ENCODE peak calls at places on chromosomes 6 and 20, in eight cellular contexts. C is cardiac muscle cell, G is dorsolateral prefrontal cortex, Z is IMR-90, Q is mammary epithelial cell, I is heart left ventricle, A is sigmoid colon, N is spleen. E is an unnamed sample.
A peak's percentile ranks its signal among the peaks of the same experiment; 100 is the strongest.

GRCh38 chr6:125790403-125791150 is at the start of gene NCOA7:
- DNase-seq in C (peak; percentile 83), G (peak; percentile 85), Z (peak; percentile 67), Q (peak; percentile 76), I (peak; percentile 90), A (peak; percentile 91), N (peak; percentile 97), E (peak; percentile 62)

GRCh38 chr20:48682529-48683385 is 145.0 kb downstream of the PREX1 start:
- DNase-seq in C (peak; percentile 98), G (peak; percentile 81), Z (peak; percentile 92), Q (peak; percentile 32), I (peak; percentile 89), A (peak; percentile 89), N (peak; percentile 76), E (peak; percentile 99)

GRCh38 chr20:12808006-12808567 is 200.7 kb upstream of the SPTLC3 start:
- DNase-seq in C (no peak), G (no peak), Z (no peak), Q (no peak), I (no peak), A (no peak), N (no peak), E (no peak)

GRCh38 chr20:41055679-41056078 is 27.1 kb downstream of the TOP1 start:
- DNase-seq in C (no peak), G (no peak), Z (peak; percentile 49), Q (no peak), I (no peak), A (no peak), N (no peak), E (peak; percentile 64)

GRCh38 chr6:116447496-116448011 is 13.6 kb upstream of the CALHM6 start:
- DNase-seq in C (no peak), G (no peak), Z (peak; percentile 99), Q (peak; percentile 91), I (no peak), A (no peak), N (no peak), E (peak; percentile 97)

GRCh38 chr6:139846538-139847321 is 472.3 kb upstream of the CITED2 start:
- DNase-seq in C (peak; percentile 17), G (no peak), Z (no peak), Q (no peak), I (peak; percentile 26), A (no peak), N (no peak), E (no peak)

GRCh38 chr6:57317060-57317943 is at the start of gene PRIM2:
- DNase-seq in C (peak; percentile 90), G (peak; percentile 90), Z (peak; percentile 76), Q (peak; percentile 80), I (peak; percentile 85), A (peak; percentile 94), N (peak; percentile 93), E (peak; percentile 86)

GRCh38 chr6:113873043-113873667 is 16.0 kb downstream of the MARCKS start:
- DNase-seq in C (no peak), G (peak; percentile 34), Z (no peak), Q (no peak), I (peak; percentile 33), A (peak; percentile 73), N (peak; percentile 86), E (no peak)

GRCh38 chr20:59937150-59937549 is 3.0 kb downstream of the PPP1R3D start:
- DNase-seq in C (no peak), G (no peak), Z (no peak), Q (no peak), I (no peak), A (no peak), N (no peak), E (no peak)

GRCh38 chr20:44521484-44522481 is at the start of gene SERINC3:
- DNase-seq in C (peak; percentile 95), G (peak; percentile 95), Z (peak; percentile 96), Q (peak; percentile 96), I (peak; percentile 95), A (peak; percentile 99), N (peak; percentile 99), E (peak; percentile 96)

GRCh38 chr6:55009114-55009513 is 162.5 kb downstream of the FAM83B start:
- DNase-seq in C (no peak), G (no peak), Z (no peak), Q (no peak), I (no peak), A (no peak), N (no peak), E (no peak)

GRCh38 chr6:133108377-133108776 is 132.8 kb upstream of the EYA4 start:
- DNase-seq in C (no peak), G (no peak), Z (no peak), Q (no peak), I (no peak), A (no peak), N (no peak), E (peak; percentile 6)

DNA sequence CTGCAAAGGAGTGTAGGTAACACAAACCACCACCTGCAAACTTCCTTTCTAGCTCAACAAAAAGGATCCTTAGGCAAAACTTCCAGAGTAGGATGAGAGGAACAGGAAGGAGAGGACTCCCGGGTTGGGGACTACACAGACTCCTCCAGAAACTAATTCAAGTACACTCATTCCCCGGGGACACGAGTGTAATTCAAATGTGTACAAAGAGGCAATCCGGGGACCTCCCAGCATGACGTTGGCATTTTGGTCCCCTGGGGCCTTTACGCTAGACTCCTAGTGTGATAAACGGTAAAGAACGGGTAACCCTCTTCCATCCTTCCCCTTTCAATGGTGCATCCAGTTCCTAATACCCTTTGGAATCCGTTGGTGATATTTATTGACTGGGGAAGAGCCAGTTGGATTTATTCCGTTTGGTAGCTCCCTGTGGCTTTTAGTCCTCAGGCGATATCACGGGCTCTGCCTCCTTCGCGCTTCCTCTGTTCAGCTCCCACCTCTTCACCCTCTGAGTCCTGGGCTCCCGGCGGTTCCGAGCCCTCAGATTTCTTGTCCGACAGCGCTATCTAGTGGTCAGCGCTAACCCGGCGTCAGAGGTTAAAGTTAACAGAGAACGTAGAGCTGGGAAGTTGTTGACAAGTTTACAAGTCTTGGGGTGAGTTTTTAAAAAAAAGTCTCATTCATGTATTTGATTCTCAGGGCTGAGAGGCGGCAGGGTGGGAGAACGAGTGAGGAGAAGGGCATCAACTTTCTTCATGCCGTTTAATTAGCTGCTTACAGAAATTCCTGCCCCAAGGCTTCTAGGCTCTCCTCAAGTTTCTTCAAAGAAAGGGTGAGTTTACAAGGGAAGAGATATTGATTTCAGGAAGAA is 2.9 kb upstream of the COL12A1 start:
- DNase-seq in C (peak; percentile 89), G (peak; percentile 90), Z (peak; percentile 77), Q (peak; percentile 71), I (peak; percentile 87), A (peak; percentile 93), N (peak; percentile 93), E (peak; percentile 89)
- TF ChIP-seq CTCF in C (peak; percentile 94), G (peak; percentile 96), Z (peak; percentile 95), Q (peak; percentile 86), I (peak; percentile 83), A (peak; percentile 87), N (peak; percentile 85), E (peak; percentile 88)

GRCh38 chr6:17583811-17584210 is 16.3 kb upstream of the FAM8A1 start:
- DNase-seq in C (no peak), G (no peak), Z (peak; percentile 59), Q (no peak), I (no peak), A (peak; percentile 65), N (no peak), E (peak; percentile 75)

GRCh38 chr6:17588011-17588410 is 12.1 kb upstream of the FAM8A1 start:
- DNase-seq in C (no peak), G (no peak), Z (no peak), Q (no peak), I (no peak), A (no peak), N (no peak), E (no peak)

GRCh38 chr6:17585766-17586502 is 14.2 kb upstream of the FAM8A1 start:
- DNase-seq in C (no peak), G (no peak), Z (no peak), Q (peak; percentile 27), I (no peak), A (no peak), N (no peak), E (no peak)

GRCh38 chr6:17580518-17581048 is 19.5 kb upstream of the FAM8A1 start:
- DNase-seq in C (peak; percentile 0), G (no peak), Z (no peak), Q (peak; percentile 50), I (peak; percentile 40), A (peak; percentile 75), N (peak; percentile 76), E (peak; percentile 40)

GRCh38 chr6:17584241-17584803 is 15.8 kb upstream of the FAM8A1 start:
- DNase-seq in C (peak; percentile 83), G (no peak), Z (peak; percentile 86), Q (peak; percentile 58), I (peak; percentile 43), A (peak; percentile 79), N (no peak), E (peak; percentile 86)
- H3K4me3 ChIP-seq in C (no peak overlapping the region), G (peak overlapping the region; percentile 30), Z (no peak overlapping the region), Q (no peak overlapping the region), I (no peak overlapping the region), A (no peak overlapping the region), N (no peak overlapping the region), E (no peak overlapping the region)

GRCh38 chr20:7984192-7984591 is 35.4 kb downstream of the TMX4 start:
- DNase-seq in C (no peak), G (no peak), Z (no peak), Q (no peak), I (no peak), A (no peak), N (no peak), E (no peak)

GRCh38 chr20:7985916-7986315 is 33.6 kb downstream of the TMX4 start:
- DNase-seq in C (no peak), G (no peak), Z (no peak), Q (no peak), I (no peak), A (no peak), N (no peak), E (no peak)

GRCh38 chr20:7981374-7981773 is 38.2 kb downstream of the TMX4 start:
- DNase-seq in C (no peak), G (no peak), Z (no peak), Q (no peak), I (no peak), A (no peak), N (no peak), E (no peak)

GRCh38 chr20:7976015-7976414 is 35.8 kb upstream of the HAO1 start:
- DNase-seq in C (no peak), G (no peak), Z (peak; percentile 34), Q (no peak), I (no peak), A (no peak), N (no peak), E (no peak)

GRCh38 chr20:7980332-7981046 is 39.1 kb downstream of the TMX4 start:
- DNase-seq in C (peak; percentile 38), G (no peak), Z (peak; percentile 64), Q (peak; percentile 50), I (no peak), A (no peak), N (no peak), E (peak; percentile 62)
- TF ChIP-seq CTCF in C (peak; percentile 73), G (peak; percentile 66), Z (peak; percentile 57), Q (peak; percentile 62), I (peak; percentile 20), A (peak; percentile 17), N (no peak), E (peak; percentile 63)

GRCh38 chr6:71421611-71422010 is 133.0 kb downstream of the OGFRL1 start:
- DNase-seq in C (no peak), G (no peak), Z (no peak), Q (no peak), I (no peak), A (no peak), N (no peak), E (no peak)

GRCh38 chr6:71419954-71420692 is 131.5 kb downstream of the OGFRL1 start:
- DNase-seq in C (peak; percentile 79), G (peak; percentile 43), Z (peak; percentile 35), Q (no peak), I (peak; percentile 76), A (peak; percentile 77), N (peak; percentile 79), E (peak; percentile 41)

GRCh38 chr6:71419217-71419953 is 130.8 kb downstream of the OGFRL1 start:
- DNase-seq in C (peak; percentile 34), G (no peak), Z (peak; percentile 19), Q (no peak), I (peak; percentile 34), A (no peak), N (peak; percentile 70), E (no peak)

GRCh38 chr6:71420693-71421328 is 132.2 kb downstream of the OGFRL1 start:
- DNase-seq in C (peak; percentile 96), G (peak; percentile 97), Z (peak; percentile 94), Q (peak; percentile 95), I (peak; percentile 97), A (peak; percentile 99), N (peak; percentile 90), E (peak; percentile 97)
- H3K4me3 ChIP-seq in C (peak overlapping the region; percentile 80), G (peak overlapping the region; percentile 94), Z (peak overlapping the region; percentile 63), Q (peak overlapping the region; percentile 98), I (peak overlapping the region; percentile 74), A (peak overlapping the region; percentile 74), N (peak overlapping the region; percentile 69), E (peak overlapping the region; percentile 83)

E was measured in cardiac fibroblast.